ENCODE peak calls at places on chromosome 18, in six cellular contexts. Q is nephron progenitor cell, N is GM12878, Z is NCI-H2029, Y is hypothalamus, C is posterior cingulate gyrus. E is an unnamed sample.
A peak's percentile ranks its signal among the peaks of the same experiment; 100 is the strongest.

GRCh38 chr18:39732918-39733317 is 2167.3 kb upstream of the CELF4 start:
- DNase-seq in Q (no peak), N (no peak), Z (no peak), Y (no peak), C (no peak), E (no peak)

GRCh38 chr18:48841381-48842258 is 109.1 kb downstream of the SMAD7 start:
- DNase-seq in Q (no peak), N (no peak), Z (no peak), Y (peak; percentile 25), C (no peak), E (peak; percentile 28)

GRCh38 chr18:13048061-13048605 is 57.0 kb downstream of the CEP192 start:
- DNase-seq in Q (no peak), N (no peak), Z (no peak), Y (no peak), C (no peak), E (no peak)

GRCh38 chr18:54946149-54946581 is 13.1 kb downstream of the CCDC68 start:
- DNase-seq in Q (no peak), N (peak; percentile 8), Z (no peak), Y (no peak), C (no peak), E (no peak)

GRCh38 chr18:70499218-70499691 is 210.4 kb downstream of the SOCS6 start:
- DNase-seq in Q (no peak), N (no peak), Z (no peak), Y (no peak), C (no peak), E (no peak)

GRCh38 chr18:67771271-67771670 is 254.8 kb upstream of the DSEL start:
- DNase-seq in Q (no peak), N (no peak), Z (no peak), Y (no peak), C (no peak), E (no peak)

GRCh38 chr18:62453864-62454263 is 69.0 kb upstream of the ZCCHC2 start:
- DNase-seq in Q (no peak), N (peak; percentile 26), Z (no peak), Y (no peak), C (no peak), E (no peak)

GRCh38 chr18:68735498-68736343 is 20.8 kb upstream of the TMX3 start:
- DNase-seq in Q (no peak), N (no peak), Z (no peak), Y (no peak), C (no peak), E (peak; percentile 8)

GRCh38 chr18:41714872-41715271 is 240.2 kb upstream of the PIK3C3 start:
- DNase-seq in Q (no peak), N (no peak), Z (no peak), Y (no peak), C (no peak), E (no peak)

GRCh38 chr18:3679254-3679653 is 229.3 kb downstream of the TGIF1 start:
- DNase-seq in Q (no peak), N (no peak), Z (no peak), Y (no peak), C (no peak), E (no peak)

GRCh38 chr18:76457475-76457874 is 37.6 kb downstream of the ZNF516 start:
- DNase-seq in Q (no peak), N (no peak), Z (no peak), Y (no peak), C (no peak), E (no peak)

GRCh38 chr18:48926420-48926857 is 24.3 kb downstream of the SMAD7 start:
- DNase-seq in Q (no peak), N (no peak), Z (peak; percentile 44), Y (no peak), C (no peak), E (no peak)

GRCh38 chr18:76231402-76231801 is 263.6 kb downstream of the ZNF516 start:
- DNase-seq in Q (no peak), N (no peak), Z (no peak), Y (no peak), C (no peak), E (no peak)

GRCh38 chr18:23320709-23321236 is 132.3 kb upstream of the RIOK3 start:
- DNase-seq in Q (no peak), N (no peak), Z (no peak), Y (no peak), C (no peak), E (no peak)

GRCh38 chr18:65363006-65363405 is 387.8 kb upstream of the CDH7 start:
- DNase-seq in Q (no peak), N (no peak), Z (no peak), Y (no peak), C (no peak), E (no peak)

GRCh38 chr18:8997634-8998033 is 104.9 kb upstream of the NDUFV2 start:
- DNase-seq in Q (no peak), N (no peak), Z (no peak), Y (no peak), C (no peak), E (no peak)

GRCh38 chr18:58180738-58181353 is 136.8 kb downstream of the NEDD4L start:
- DNase-seq in Q (peak; percentile 70), N (no peak), Z (peak; percentile 33), Y (peak; percentile 44), C (no peak), E (peak; percentile 40)

GRCh38 chr18:61948196-61948800 is 55.5 kb upstream of the RNF152 start:
- DNase-seq in Q (peak; percentile 31), N (no peak), Z (no peak), Y (no peak), C (no peak), E (no peak)

GRCh38 chr18:55794288-55795052 is 206.5 kb upstream of the TCF4 start:
- DNase-seq in Q (no peak), N (no peak), Z (no peak), Y (no peak), C (no peak), E (no peak)

GRCh38 chr18:76390452-76391035 is 104.5 kb downstream of the ZNF516 start:
- DNase-seq in Q (no peak), N (no peak), Z (no peak), Y (no peak), C (no peak), E (peak; percentile 21)

GRCh38 chr18:58682429-58683069 is 11.3 kb downstream of the MALT1 start:
- DNase-seq in Q (no peak), N (no peak), Z (peak; percentile 52), Y (no peak), C (no peak), E (no peak)

GRCh38 chr18:79222790-79223189 is 153.6 kb downstream of the ATP9B start:
- DNase-seq in Q (no peak), N (no peak), Z (no peak), Y (no peak), C (no peak), E (no peak)

GRCh38 chr18:13139885-13140450 is 78.6 kb upstream of the LDLRAD4 start:
- DNase-seq in Q (no peak), N (no peak), Z (peak; percentile 27), Y (no peak), C (no peak), E (no peak)

GRCh38 chr18:27605107-27605834 is 420.2 kb upstream of the CHST9 start:
- DNase-seq in Q (peak; percentile 65), N (no peak), Z (peak; percentile 57), Y (peak; percentile 67), C (no peak), E (peak; percentile 78)

GRCh38 chr18:78100189-78100588 is 850.5 kb downstream of the GALR1 start:
- DNase-seq in Q (no peak), N (no peak), Z (no peak), Y (no peak), C (no peak), E (no peak)

GRCh38 chr18:77059294-77059916 is 73.2 kb downstream of the MBP start:
- DNase-seq in Q (peak; percentile 34), N (no peak), Z (no peak), Y (no peak), C (no peak), E (peak; percentile 62)

GRCh38 chr18:51890762-51891161 is 449.2 kb upstream of the DCC start:
- DNase-seq in Q (no peak), N (no peak), Z (peak; percentile 82), Y (no peak), C (no peak), E (no peak)

GRCh38 chr18:58884694-58885093 is 20.0 kb downstream of the ZNF532 start:
- DNase-seq in Q (no peak), N (no peak), Z (no peak), Y (no peak), C (no peak), E (no peak)

GRCh38 chr18:33195795-33196194 is 244.7 kb downstream of the CCDC178 start:
- DNase-seq in Q (peak; percentile 15), N (no peak), Z (no peak), Y (no peak), C (no peak), E (no peak)

GRCh38 chr18:10455726-10456453 is 1.5 kb downstream of the APCDD1 start:
- DNase-seq in Q (no peak), N (no peak), Z (no peak), Y (no peak), C (no peak), E (no peak)

GRCh38 chr18:3424280-3424890 is 25.6 kb upstream of the TGIF1 start:
- DNase-seq in Q (peak; percentile 25), N (no peak), Z (no peak), Y (no peak), C (no peak), E (no peak)

GRCh38 chr18:8471373-8471772 is 137.9 kb upstream of the RAB12 start:
- DNase-seq in Q (no peak), N (no peak), Z (no peak), Y (no peak), C (no peak), E (no peak)

GRCh38 chr18:31950620-31951019 is 7.7 kb upstream of the TRAPPC8 start:
- DNase-seq in Q (no peak), N (no peak), Z (no peak), Y (no peak), C (no peak), E (no peak)

GRCh38 chr18:22674300-22674699 is 256.6 kb upstream of the CTAGE1 start:
- DNase-seq in Q (no peak), N (no peak), Z (no peak), Y (no peak), C (no peak), E (no peak)